ENCODE peak calls at places on chromosomes 7 and 10, in eight cellular contexts. O is HCT116, J is HepG2, V is K562, S is GM23338, M is SK-N-SH, B is Panc1, X is GM12878. K is an unnamed sample.

GRCh38 chr7:114628362-114628761 is 213.7 kb downstream of the FOXP2 start:
- DNase-seq in S (no peak), O (no peak), M (no peak), V (no peak), X (no peak), J (no peak), B (no peak), K (no peak)

GRCh38 chr7:46616636-46617035 is 695.6 kb upstream of the IGFBP3 start:
- DNase-seq in O (no peak), V (no peak), X (no peak), J (no peak), M (no peak), B (no peak), S (no peak), K (no peak)

GRCh38 chr7:409344-410281 is 110.0 kb downstream of the PDGFA start:
- DNase-seq in X (no peak), B (no peak), S (no peak), O (no peak), J (no peak), M (peak; percentile 37), V (no peak), K (no peak)

GRCh38 chr10:90813592-90814365 is 44.1 kb downstream of the HTR7 start:
- DNase-seq in J (no peak), B (no peak), O (no peak), X (no peak), S (peak; percentile 11), V (no peak), M (no peak), K (no peak)

GRCh38 chr10:3805227-3805790 is 20.3 kb upstream of the KLF6 start:
- DNase-seq in J (no peak), M (no peak), O (peak; percentile 56), B (peak; percentile 91), V (no peak), S (no peak), X (peak; percentile 71), K (no peak)

GRCh38 chr7:157096286-157097055 is 42.3 kb upstream of the UBE3C start:
- DNase-seq in B (no peak), S (no peak), J (no peak), M (no peak), O (no peak), V (no peak), X (no peak), K (no peak)

GRCh38 chr10:77493851-77494788 is 143.5 kb downstream of the KCNMA1 start:
- DNase-seq in M (peak; percentile 69), J (peak; percentile 10), O (peak; percentile 32), B (no peak), X (no peak), V (no peak), S (peak; percentile 72), K (no peak)

GRCh38 chr7:101681170-101682007 is 52.3 kb upstream of the MYL10 start:
- DNase-seq in M (peak; percentile 94), O (peak; percentile 26), B (no peak), J (no peak), S (no peak), V (no peak), X (no peak), K (no peak)

GRCh38 chr10:37762287-37762686 is 95.1 kb downstream of the ZNF248 start:
- DNase-seq in O (no peak), J (peak; percentile 13), V (no peak), X (no peak), M (no peak), B (no peak), S (no peak), K (no peak)

GRCh38 chr7:89401690-89402089 is 606.2 kb upstream of the TEX47 start:
- DNase-seq in V (no peak), S (no peak), M (no peak), B (no peak), J (no peak), X (no peak), O (no peak), K (no peak)

GRCh38 chr7:157011333-157012112 is 1.1 kb upstream of the MNX1 start:
- DNase-seq in B (no peak), M (peak; percentile 52), J (peak; percentile 86), O (no peak), S (peak; percentile 86), X (no peak), V (no peak), K (no peak)

GRCh38 chr7:30750574-30751256 is 1.2 kb upstream of the INMT start:
- DNase-seq in J (no peak), M (no peak), B (no peak), O (no peak), X (no peak), S (no peak), V (no peak), K (no peak)

GRCh38 chr10:89327803-89328441 is at the start of gene IFIT3:
- DNase-seq in J (peak; percentile 38), O (peak; percentile 44), S (no peak), M (peak; percentile 13), B (peak; percentile 64), V (peak; percentile 20), X (peak; percentile 62), K (peak; percentile 29)

GRCh38 chr10:73076361-73077183 is 20.1 kb downstream of the P4HA1 start:
- DNase-seq in B (no peak), M (no peak), V (no peak), O (no peak), J (no peak), X (no peak), S (peak; percentile 5), K (no peak)

GRCh38 chr7:134873253-134873652 is 93.8 kb downstream of the CALD1 start:
- DNase-seq in M (no peak), J (no peak), V (no peak), B (no peak), S (no peak), O (no peak), X (no peak), K (no peak)

GRCh38 chr10:3496138-3496537 is 288.9 kb downstream of the KLF6 start:
- DNase-seq in X (no peak), J (no peak), V (no peak), O (no peak), S (peak; percentile 16), B (no peak), M (no peak), K (no peak)

GRCh38 chr7:152574892-152575511 is 100.9 kb downstream of the XRCC2 start:
- DNase-seq in V (no peak), J (no peak), X (peak; percentile 56), O (no peak), S (no peak), M (no peak), B (no peak), K (no peak)

GRCh38 chr7:81845628-81846259 is 75.9 kb upstream of the HGF start:
- DNase-seq in V (no peak), S (no peak), M (no peak), J (no peak), B (no peak), O (no peak), X (peak; percentile 37), K (peak; percentile 24)

GRCh38 chr10:82150123-82150900 is 275.3 kb downstream of the NRG3 start:
- DNase-seq in S (peak; percentile 88), X (no peak), O (no peak), J (no peak), M (peak; percentile 32), V (no peak), B (no peak), K (peak; percentile 41)

GRCh38 chr7:97770845-97771244 is 39.0 kb downstream of the TAC1 start:
- DNase-seq in V (no peak), O (no peak), S (no peak), M (no peak), X (no peak), J (no peak), B (no peak), K (no peak)

GRCh38 chr10:132577350-132578005 is 39.9 kb downstream of the INPP5A start:
- DNase-seq in S (no peak), X (no peak), B (no peak), V (no peak), M (peak; percentile 59), O (no peak), J (peak; percentile 32), K (no peak)

GRCh38 chr10:97701438-97702064 is 12.0 kb upstream of the MARVELD1 start:
- DNase-seq in S (peak; percentile 92), M (peak; percentile 78), J (peak; percentile 70), V (peak; percentile 59), B (peak; percentile 65), O (no peak), X (no peak), K (peak; percentile 67)

GRCh38 chr10:16566202-16566805 is 44.6 kb upstream of the C1QL3 start:
- DNase-seq in V (no peak), B (no peak), X (no peak), S (peak; percentile 9), J (no peak), O (no peak), M (no peak), K (peak; percentile 23)

GRCh38 chr7:101733713-101734475 is 83.5 kb upstream of the CUX1 start:
- DNase-seq in J (peak; percentile 57), S (peak; percentile 85), V (peak; percentile 82), O (no peak), B (no peak), M (peak; percentile 66), X (no peak), K (no peak)

GRCh38 chr10:49187950-49188761 is at the start of gene TMEM273:
- DNase-seq in S (no peak), O (no peak), B (no peak), M (no peak), J (no peak), X (peak; percentile 73), V (peak; percentile 64), K (peak; percentile 55)

GRCh38 chr7:77199008-77199966 is at the start of gene FGL2:
- DNase-seq in S (peak; percentile 62), M (no peak), O (no peak), V (no peak), J (no peak), X (no peak), B (no peak), K (peak; percentile 43)

GRCh38 chr10:88793747-88794299 is 8.7 kb upstream of the LIPM start:
- DNase-seq in X (peak; percentile 17), V (no peak), J (no peak), O (no peak), B (no peak), S (no peak), M (no peak), K (no peak)

GRCh38 chr10:100816671-100817070 is 71.3 kb downstream of the PAX2 start:
- DNase-seq in O (no peak), J (no peak), X (no peak), V (no peak), S (peak; percentile 19), M (no peak), B (no peak), K (no peak)
- H3K27me3 ChIP-seq in O (peaks cover 7% of the 10 kb centered on the region), J (peaks cover 47% of the 10 kb centered on the region), X (peaks cover 4% of the 10 kb centered on the region), V (peaks cover 3% of the 10 kb centered on the region), S (peaks cover 43% of the 10 kb centered on the region), M (peaks cover 42% of the 10 kb centered on the region), B (no peaks in the 10 kb centered on the region), K (peaks cover 31% of the 10 kb centered on the region)

GRCh38 chr10:58299580-58299979 is 30.6 kb downstream of the CISD1 start:
- DNase-seq in X (no peak), O (peak; percentile 38), V (peak; percentile 71), B (peak; percentile 35), M (peak; percentile 60), S (peak; percentile 85), J (peak; percentile 71), K (peak; percentile 71)
- TF ChIP-seq REST in X (no peak), O (no peak), V (no peak), B (no peak), M (no peak), S (no peak), J (no peak), K (no peak)

GRCh38 chr10:124450783-124451057 is 885 bp upstream of the NKX1-2 start:
- DNase-seq in S (no peak), B (no peak), M (no peak), J (no peak), V (no peak), X (no peak), O (no peak), K (no peak)
- H3K27me3 ChIP-seq in S (peaks cover 51% of the 10 kb centered on the region), B (peaks cover 65% of the 10 kb centered on the region), M (peaks cover 85% of the 10 kb centered on the region), J (peaks cover 72% of the 10 kb centered on the region), V (no peaks in the 10 kb centered on the region), X (peaks cover 19% of the 10 kb centered on the region), O (no peaks in the 10 kb centered on the region), K (peaks cover 73% of the 10 kb centered on the region)

GRCh38 chr10:59173414-59173813 is 3.0 kb upstream of the PHYHIPL start:
- DNase-seq in O (no peak), B (no peak), V (no peak), M (no peak), J (no peak), S (no peak), X (no peak), K (no peak)
- TF ChIP-seq REST in O (no peak), B (no peak), V (no peak), M (no peak), J (no peak), S (no peak), X (no peak), K (no peak)

K was measured in HL-60.